ENCODE peak calls at places on chromosomes 3 and 15, in ten cellular contexts. X, J, T, Q, M, D, K, R, E and S are unnamed samples.
A peak's percentile ranks its signal among the peaks of the same experiment; 100 is the strongest.

GRCh38 chr3:32414527-32415202 is 23.0 kb downstream of the CMTM7 start:
- DNase-seq in K (no peak), X (peak; percentile 39), J (no peak), D (no peak), E (no peak), Q (no peak), R (no peak), M (no peak), T (peak; percentile 57), S (peak; percentile 27)

GRCh38 chr3:17894434-17895060 is 152.1 kb upstream of the TBC1D5 start:
- DNase-seq in E (peak; percentile 79), R (peak; percentile 56), M (no peak), T (no peak), Q (peak; percentile 60), J (peak; percentile 62), D (no peak), X (peak; percentile 36), K (no peak), S (no peak)

GRCh38 chr3:100256724-100257123 is 4.1 kb upstream of the TBC1D23 start:
- DNase-seq in K (no peak), R (no peak), M (no peak), D (no peak), Q (no peak), T (no peak), J (no peak), X (no peak), E (no peak), S (no peak)

GRCh38 chr15:41811432-41812195 is 16.3 kb upstream of the JMJD7 start:
- DNase-seq in X (peak; percentile 89), Q (peak; percentile 86), R (peak; percentile 91), D (peak; percentile 84), T (peak; percentile 86), E (peak; percentile 91), J (peak; percentile 70), K (peak; percentile 89), M (peak; percentile 87), S (peak; percentile 85)

GRCh38 chr3:102441832-102442231 is 7.0 kb downstream of the ZPLD1 start:
- DNase-seq in X (no peak), M (no peak), E (no peak), D (no peak), J (no peak), K (no peak), R (no peak), T (no peak), Q (no peak), S (no peak)

GRCh38 chr15:73240864-73241499 is 127.8 kb downstream of the HCN4 start:
- DNase-seq in R (peak; percentile 84), J (peak; percentile 78), T (peak; percentile 55), K (no peak), D (peak; percentile 58), Q (no peak), M (peak; percentile 56), E (peak; percentile 89), X (peak; percentile 77), S (peak; percentile 78)

GRCh38 chr3:47323431-47324277 is 40.9 kb downstream of the KLHL18 start:
- DNase-seq in M (no peak), T (no peak), R (no peak), Q (no peak), D (no peak), K (no peak), X (no peak), J (no peak), E (no peak), S (no peak)

GRCh38 chr15:39595621-39596221 is 14.8 kb downstream of the THBS1 start:
- DNase-seq in Q (no peak), D (no peak), E (no peak), T (no peak), K (no peak), M (no peak), X (no peak), R (no peak), J (no peak), S (no peak)

GRCh38 chr3:126554560-126555525 is 3.9 kb downstream of the C3orf22 start:
- DNase-seq in D (no peak), R (no peak), Q (peak; percentile 31), E (peak; percentile 38), M (peak; percentile 6), X (peak; percentile 7), J (no peak), K (peak; percentile 29), T (no peak), S (no peak)

GRCh38 chr15:78739996-78740903 is 71.0 kb downstream of the ADAMTS7 start:
- DNase-seq in R (peak; percentile 83), M (no peak), D (no peak), J (peak; percentile 88), K (no peak), E (peak; percentile 96), Q (peak; percentile 81), T (no peak), X (peak; percentile 78), S (no peak)

GRCh38 chr15:70439304-70439877 is 324.0 kb downstream of the UACA start:
- DNase-seq in E (no peak), X (no peak), T (peak; percentile 13), R (no peak), K (no peak), Q (no peak), M (no peak), J (no peak), D (peak; percentile 24), S (no peak)

GRCh38 chr15:57518779-57519410 is 72.8 kb upstream of the MYZAP start:
- DNase-seq in K (no peak), Q (no peak), X (no peak), T (no peak), J (no peak), D (no peak), R (no peak), E (no peak), M (no peak), S (peak; percentile 67)

GRCh38 chr3:139128803-139129202 is 84.1 kb upstream of the PRR23C start:
- DNase-seq in T (no peak), D (no peak), X (no peak), Q (no peak), R (no peak), K (no peak), M (no peak), E (no peak), J (no peak), S (no peak)

GRCh38 chr15:23565395-23566069 is at the start of gene MKRN3:
- DNase-seq in X (no peak), K (no peak), J (peak; percentile 89), Q (no peak), E (no peak), M (no peak), R (no peak), D (no peak), T (no peak), S (no peak)

GRCh38 chr15:77527164-77527778 is 105.4 kb downstream of the LINGO1 start:
- DNase-seq in T (peak; percentile 47), D (no peak), R (no peak), M (no peak), K (peak; percentile 57), J (no peak), Q (no peak), X (peak; percentile 34), E (no peak), S (peak; percentile 38)

GRCh38 chr15:64854041-64854440 is 12.3 kb downstream of the PLEKHO2 start:
- DNase-seq in K (no peak), E (no peak), M (no peak), X (no peak), J (no peak), T (no peak), Q (no peak), D (no peak), R (no peak), S (peak; percentile 52)

GRCh38 chr3:186024210-186024609 is 84.7 kb downstream of the ETV5 start:
- DNase-seq in Q (no peak), R (peak; percentile 37), T (peak; percentile 40), E (no peak), J (no peak), M (peak; percentile 39), K (no peak), X (no peak), D (no peak), S (no peak)

GRCh38 chr3:152071924-152072323 is 196.8 kb upstream of the MBNL1 start:
- DNase-seq in E (no peak), M (no peak), X (no peak), K (no peak), R (no peak), J (peak; percentile 30), T (no peak), Q (no peak), D (no peak), S (no peak)

GRCh38 chr3:192905980-192906678 is 11.5 kb downstream of the MB21D2 start:
- DNase-seq in J (no peak), E (no peak), M (no peak), R (no peak), Q (no peak), K (no peak), D (no peak), T (no peak), X (no peak), S (no peak)

GRCh38 chr15:68528891-68529290 is 49.9 kb upstream of the CORO2B start:
- DNase-seq in X (no peak), J (no peak), K (no peak), E (no peak), T (no peak), Q (no peak), R (no peak), M (no peak), D (no peak), S (no peak)

GRCh38 chr3:30511524-30512278 is 94.7 kb upstream of the TGFBR2 start:
- DNase-seq in J (peak; percentile 92), K (no peak), R (no peak), M (no peak), D (no peak), T (no peak), Q (no peak), E (no peak), X (no peak), S (no peak)

GRCh38 chr3:128492353-128493220 is at the start of gene GATA2:
- DNase-seq in M (peak; percentile 66), K (peak; percentile 60), D (no peak), T (no peak), R (peak; percentile 81), X (no peak), Q (peak; percentile 55), E (peak; percentile 78), J (no peak), S (no peak)
- TF ChIP-seq POLR2A in M (peak; percentile 53), K (no peak), D (no peak), T (no peak), R (peak; percentile 48), X (no peak), Q (no peak), E (no peak), J (no peak), S (no peak)

GRCh38 chr15:101083336-101084045 is 164.3 kb downstream of the LRRK1 start:
- DNase-seq in M (no peak), J (no peak), E (no peak), D (no peak), T (no peak), X (peak; percentile 41), Q (no peak), R (peak; percentile 53), K (no peak), S (no peak)
- H3K27ac ChIP-seq in M (no peak overlapping the region), J (no peak overlapping the region), E (no peak overlapping the region), D (no peak overlapping the region), T (no peak overlapping the region), X (no peak overlapping the region), Q (no peak overlapping the region), R (no peak overlapping the region), K (no peak overlapping the region), S (no peak overlapping the region)

GRCh38 chr3:169505577-169506155 is 157.8 kb downstream of the MECOM start:
- DNase-seq in T (no peak), J (peak; percentile 8), D (no peak), Q (no peak), X (no peak), R (no peak), E (no peak), K (no peak), M (no peak), S (no peak)
- TF ChIP-seq CTCF in T (no peak), J (peak; percentile 9), D (no peak), Q (no peak), X (no peak), R (no peak), E (peak; percentile 62), K (no peak), M (no peak), S (no peak)

GRCh38 chr3:64224826-64225606 is at the start of gene PRICKLE2:
- DNase-seq in E (no peak), R (peak; percentile 69), D (peak; percentile 64), T (peak; percentile 80), J (peak; percentile 90), M (peak; percentile 73), X (peak; percentile 67), K (peak; percentile 90), Q (no peak), S (peak; percentile 89)
- TF ChIP-seq POLR2A in E (no peak), R (peak; percentile 42), D (no peak), T (no peak), J (peak; percentile 19), M (no peak), X (no peak), K (no peak), Q (no peak), S (no peak)